ENCODE peak calls at places on chromosomes 3 and 15, in six cellular contexts. One of them, this sample, is unnamed.
A peak's percentile ranks its signal among the peaks of the same experiment; 100 is the strongest.

GRCh38 chr3:13463618-13464400 is 16.3 kb upstream of the HDAC11 start:
- DNase-seq in IMR-90: no peak
- DNase-seq in GM23248: no peak
- DNase-seq in NT2/D1: no peak
- DNase-seq in mammary epithelial cell: no peak
- DNase-seq in MM.1S: no peak
- DNase-seq in this sample: no peak

GRCh38 chr3:153051427-153052095 is 110.5 kb upstream of the RAP2B start:
- DNase-seq in IMR-90: peak; percentile 92
- DNase-seq in GM23248: peak; percentile 86
- DNase-seq in NT2/D1: no peak
- DNase-seq in mammary epithelial cell: peak; percentile 88
- DNase-seq in MM.1S: no peak
- DNase-seq in this sample: no peak

GRCh38 chr3:23657647-23658046 is 148.1 kb upstream of the UBE2E1 start:
- DNase-seq in IMR-90: no peak
- DNase-seq in GM23248: no peak
- DNase-seq in NT2/D1: no peak
- DNase-seq in mammary epithelial cell: no peak
- DNase-seq in MM.1S: no peak
- DNase-seq in this sample: no peak

GRCh38 chr3:191425322-191425734 is 35.6 kb upstream of the PYDC2 start:
- DNase-seq in IMR-90: no peak
- DNase-seq in GM23248: no peak
- DNase-seq in NT2/D1: no peak
- DNase-seq in mammary epithelial cell: no peak
- DNase-seq in MM.1S: no peak
- DNase-seq in this sample: no peak

GRCh38 chr3:57977755-57978715 is 30.2 kb upstream of the FLNB start:
- DNase-seq in IMR-90: no peak
- DNase-seq in GM23248: peak; percentile 33
- DNase-seq in NT2/D1: no peak
- DNase-seq in mammary epithelial cell: peak; percentile 56
- DNase-seq in MM.1S: no peak
- DNase-seq in this sample: peak; percentile 43

GRCh38 chr15:60006203-60006782 is 2.2 kb downstream of the FOXB1 start:
- DNase-seq in IMR-90: peak; percentile 2
- DNase-seq in GM23248: peak; percentile 48
- DNase-seq in NT2/D1: no peak
- DNase-seq in mammary epithelial cell: peak; percentile 36
- DNase-seq in MM.1S: peak; percentile 88
- DNase-seq in this sample: peak; percentile 92

GRCh38 chr15:39598958-39599845 is 18.3 kb downstream of the THBS1 start:
- DNase-seq in IMR-90: peak; percentile 66
- DNase-seq in GM23248: peak; percentile 50
- DNase-seq in NT2/D1: no peak
- DNase-seq in mammary epithelial cell: peak; percentile 33
- DNase-seq in MM.1S: no peak
- DNase-seq in this sample: no peak

GRCh38 chr3:150419959-150420358 is 11.9 kb downstream of the TSC22D2 start:
- DNase-seq in IMR-90: no peak
- DNase-seq in GM23248: no peak
- DNase-seq in NT2/D1: no peak
- DNase-seq in mammary epithelial cell: no peak
- DNase-seq in MM.1S: no peak
- DNase-seq in this sample: no peak

GRCh38 chr3:24832878-24833277 is 338.2 kb upstream of the THRB start:
- DNase-seq in IMR-90: no peak
- DNase-seq in GM23248: no peak
- DNase-seq in NT2/D1: no peak
- DNase-seq in mammary epithelial cell: peak; percentile 77
- DNase-seq in MM.1S: no peak
- DNase-seq in this sample: no peak

GRCh38 chr3:193996205-193996604 is 139.7 kb upstream of the HES1 start:
- DNase-seq in IMR-90: no peak
- DNase-seq in GM23248: no peak
- DNase-seq in NT2/D1: no peak
- DNase-seq in mammary epithelial cell: no peak
- DNase-seq in MM.1S: no peak
- DNase-seq in this sample: peak; percentile 75

GRCh38 chr15:50227076-50227475 is 38.5 kb downstream of the HDC start:
- DNase-seq in IMR-90: peak; percentile 88
- DNase-seq in GM23248: peak; percentile 59
- DNase-seq in NT2/D1: no peak
- DNase-seq in mammary epithelial cell: no peak
- DNase-seq in MM.1S: no peak
- DNase-seq in this sample: no peak

GRCh38 chr3:146337991-146338390 is 87.1 kb upstream of the PLSCR4 start:
- DNase-seq in IMR-90: no peak
- DNase-seq in GM23248: peak; percentile 20
- DNase-seq in NT2/D1: no peak
- DNase-seq in mammary epithelial cell: no peak
- DNase-seq in MM.1S: no peak
- DNase-seq in this sample: no peak

GRCh38 chr3:116000315-116000714 is 377.0 kb downstream of the GAP43 start:
- DNase-seq in IMR-90: peak; percentile 99
- DNase-seq in GM23248: peak; percentile 97
- DNase-seq in NT2/D1: no peak
- DNase-seq in mammary epithelial cell: peak; percentile 95
- DNase-seq in MM.1S: peak; percentile 12
- DNase-seq in this sample: no peak

GRCh38 chr3:99562138-99562537 is 76.3 kb upstream of the COL8A1 start:
- DNase-seq in IMR-90: peak; percentile 69
- DNase-seq in GM23248: peak; percentile 44
- DNase-seq in NT2/D1: no peak
- DNase-seq in mammary epithelial cell: no peak
- DNase-seq in MM.1S: no peak
- DNase-seq in this sample: peak; percentile 84

GRCh38 chr3:184700759-184701158 is 11.1 kb downstream of the MAGEF1 start:
- DNase-seq in IMR-90: no peak
- DNase-seq in GM23248: no peak
- DNase-seq in NT2/D1: no peak
- DNase-seq in mammary epithelial cell: no peak
- DNase-seq in MM.1S: no peak
- DNase-seq in this sample: no peak

GRCh38 chr15:36278219-36278618 is 301.2 kb upstream of the CDIN1 start:
- DNase-seq in IMR-90: peak; percentile 11
- DNase-seq in GM23248: peak; percentile 14
- DNase-seq in NT2/D1: no peak
- DNase-seq in mammary epithelial cell: peak; percentile 36
- DNase-seq in MM.1S: no peak
- DNase-seq in this sample: peak; percentile 55

GRCh38 chr3:170244566-170244965 is 22.3 kb downstream of the PRKCI start:
- DNase-seq in IMR-90: no peak
- DNase-seq in GM23248: no peak
- DNase-seq in NT2/D1: no peak
- DNase-seq in mammary epithelial cell: peak; percentile 86
- DNase-seq in MM.1S: no peak
- DNase-seq in this sample: no peak

GRCh38 chr15:73633991-73634495 is 854 bp upstream of the NPTN start:
- DNase-seq in IMR-90: peak; percentile 96
- DNase-seq in GM23248: peak; percentile 97
- DNase-seq in NT2/D1: no peak
- DNase-seq in mammary epithelial cell: peak; percentile 92
- DNase-seq in MM.1S: no peak
- DNase-seq in this sample: no peak

GRCh38 chr15:73633111-73633990 is at the start of gene NPTN:
- DNase-seq in IMR-90: peak; percentile 96
- DNase-seq in GM23248: peak; percentile 100
- DNase-seq in NT2/D1: peak; percentile 97
- DNase-seq in mammary epithelial cell: peak; percentile 98
- DNase-seq in MM.1S: peak; percentile 98
- DNase-seq in this sample: peak; percentile 99

GRCh38 chr15:73632670-73633058 is 525 bp downstream of the NPTN start:
- DNase-seq in IMR-90: no peak
- DNase-seq in GM23248: no peak
- DNase-seq in NT2/D1: no peak
- DNase-seq in mammary epithelial cell: no peak
- DNase-seq in MM.1S: no peak
- DNase-seq in this sample: no peak

GRCh38 chr15:73630796-73631471 is 2.3 kb downstream of the NPTN start:
- DNase-seq in IMR-90: no peak
- DNase-seq in GM23248: peak; percentile 45
- DNase-seq in NT2/D1: no peak
- DNase-seq in mammary epithelial cell: peak; percentile 28
- DNase-seq in MM.1S: no peak
- DNase-seq in this sample: no peak

DNA sequence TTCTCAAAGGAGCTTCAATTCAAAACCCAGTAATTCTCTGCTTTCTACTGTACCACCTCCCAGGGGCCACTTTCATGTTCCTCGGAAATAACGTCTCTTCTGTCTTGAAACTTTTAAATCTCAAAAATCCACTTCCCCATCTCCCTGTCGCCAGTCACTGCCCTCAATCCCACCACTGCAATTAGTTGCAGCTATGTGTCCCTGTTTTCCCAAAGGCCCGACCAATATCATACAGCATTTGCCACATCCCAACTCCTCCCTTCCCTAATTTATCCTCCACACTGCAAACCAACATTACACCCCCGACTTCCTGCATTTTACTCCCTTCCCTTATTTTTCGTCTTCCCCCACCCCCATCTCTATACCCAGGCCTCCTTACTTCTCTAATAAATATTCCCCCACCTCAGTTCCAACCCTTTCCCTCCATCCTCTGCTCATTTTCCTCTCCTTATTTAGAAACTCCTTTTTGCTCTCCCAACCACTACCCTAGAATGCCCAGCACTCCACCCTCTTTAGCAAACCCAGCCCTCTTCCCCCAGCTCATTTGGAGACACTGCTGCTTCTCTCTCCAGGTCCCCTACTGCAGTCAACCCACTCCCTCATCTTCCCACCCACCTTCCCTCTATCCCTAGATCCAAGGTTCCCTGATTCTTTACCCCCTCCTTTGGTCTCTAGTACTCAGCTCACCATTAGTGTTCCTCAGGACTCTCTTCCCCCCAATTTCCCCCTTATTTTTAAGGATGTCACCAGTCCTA is 1.1 kb downstream of the NPTN start:
- DNase-seq in IMR-90: peak; percentile 59
- DNase-seq in GM23248: peak; percentile 69
- DNase-seq in NT2/D1: no peak
- DNase-seq in mammary epithelial cell: peak; percentile 59
- DNase-seq in MM.1S: no peak
- DNase-seq in this sample: peak; percentile 79
- H3K9ac ChIP-seq in IMR-90: peak overlapping the region; percentile 97
- H3K9ac ChIP-seq in GM23248: peak overlapping the region; percentile 92
- H3K9ac ChIP-seq in NT2/D1: peak overlapping the region; percentile 94
- H3K9ac ChIP-seq in mammary epithelial cell: peak overlapping the region; percentile 84
- H3K9ac ChIP-seq in MM.1S: peak overlapping the region; percentile 72
- H3K9ac ChIP-seq in this sample: peak overlapping the region; percentile 71

GRCh38 chr3:11413071-11413470 is 140.9 kb downstream of the ATG7 start:
- DNase-seq in IMR-90: no peak
- DNase-seq in GM23248: no peak
- DNase-seq in NT2/D1: no peak
- DNase-seq in mammary epithelial cell: no peak
- DNase-seq in MM.1S: no peak
- DNase-seq in this sample: no peak

GRCh38 chr3:11407644-11408043 is 135.4 kb downstream of the ATG7 start:
- DNase-seq in IMR-90: no peak
- DNase-seq in GM23248: no peak
- DNase-seq in NT2/D1: no peak
- DNase-seq in mammary epithelial cell: no peak
- DNase-seq in MM.1S: no peak
- DNase-seq in this sample: no peak

GRCh38 chr3:11415099-11415498 is 142.9 kb downstream of the ATG7 start:
- DNase-seq in IMR-90: no peak
- DNase-seq in GM23248: no peak
- DNase-seq in NT2/D1: no peak
- DNase-seq in mammary epithelial cell: no peak
- DNase-seq in MM.1S: no peak
- DNase-seq in this sample: no peak

GRCh38 chr3:11411956-11412355 is 139.8 kb downstream of the ATG7 start:
- DNase-seq in IMR-90: no peak
- DNase-seq in GM23248: no peak
- DNase-seq in NT2/D1: no peak
- DNase-seq in mammary epithelial cell: no peak
- DNase-seq in MM.1S: no peak
- DNase-seq in this sample: no peak

GRCh38 chr3:11410564-11410963 is 138.4 kb downstream of the ATG7 start:
- DNase-seq in IMR-90: no peak
- DNase-seq in GM23248: no peak
- DNase-seq in NT2/D1: no peak
- DNase-seq in mammary epithelial cell: no peak
- DNase-seq in MM.1S: no peak
- DNase-seq in this sample: no peak
- H3K9me3 ChIP-seq in IMR-90: peaks cover 4% of the 10 kb centered on the region
- H3K9me3 ChIP-seq in GM23248: no peaks in the 10 kb centered on the region
- H3K9me3 ChIP-seq in NT2/D1: peaks cover 36% of the 10 kb centered on the region
- H3K9me3 ChIP-seq in mammary epithelial cell: peaks cover 12% of the 10 kb centered on the region
- H3K9me3 ChIP-seq in MM.1S: no peaks in the 10 kb centered on the region
- H3K9me3 ChIP-seq in this sample: peaks cover 39% of the 10 kb centered on the region

GRCh38 chr3:52488746-52489145 is 6.4 kb upstream of the STAB1 start:
- DNase-seq in IMR-90: no peak
- DNase-seq in GM23248: no peak
- DNase-seq in NT2/D1: no peak
- DNase-seq in mammary epithelial cell: no peak
- DNase-seq in MM.1S: no peak
- DNase-seq in this sample: no peak
- H3K4me1 ChIP-seq in IMR-90: peaks cover 4% of the 10 kb centered on the region
- H3K4me1 ChIP-seq in GM23248: peaks cover 5% of the 10 kb centered on the region
- H3K4me1 ChIP-seq in NT2/D1: peaks cover 7% of the 10 kb centered on the region
- H3K4me1 ChIP-seq in mammary epithelial cell: peaks cover 13% of the 10 kb centered on the region
- H3K4me1 ChIP-seq in MM.1S: no peaks in the 10 kb centered on the region
- H3K4me1 ChIP-seq in this sample: no peaks in the 10 kb centered on the region

GRCh38 chr3:27528798-27529197 is 44.6 kb upstream of the SLC4A7 start:
- DNase-seq in IMR-90: no peak
- DNase-seq in GM23248: no peak
- DNase-seq in NT2/D1: no peak
- DNase-seq in mammary epithelial cell: no peak
- DNase-seq in MM.1S: no peak
- DNase-seq in this sample: no peak

GRCh38 chr3:27533718-27534578 is 49.8 kb upstream of the SLC4A7 start:
- DNase-seq in IMR-90: peak; percentile 99
- DNase-seq in GM23248: peak; percentile 99
- DNase-seq in NT2/D1: peak; percentile 93
- DNase-seq in mammary epithelial cell: peak; percentile 100
- DNase-seq in MM.1S: no peak
- DNase-seq in this sample: peak; percentile 94

GRCh38 chr3:27532931-27533607 is 48.9 kb upstream of the SLC4A7 start:
- DNase-seq in IMR-90: peak; percentile 45
- DNase-seq in GM23248: peak; percentile 40
- DNase-seq in NT2/D1: no peak
- DNase-seq in mammary epithelial cell: peak; percentile 79
- DNase-seq in MM.1S: no peak
- DNase-seq in this sample: peak; percentile 74

GRCh38 chr3:27535809-27536392 is 51.7 kb upstream of the SLC4A7 start:
- DNase-seq in IMR-90: peak; percentile 49
- DNase-seq in GM23248: peak; percentile 75
- DNase-seq in NT2/D1: no peak
- DNase-seq in mammary epithelial cell: peak; percentile 64
- DNase-seq in MM.1S: no peak
- DNase-seq in this sample: no peak

DNA sequence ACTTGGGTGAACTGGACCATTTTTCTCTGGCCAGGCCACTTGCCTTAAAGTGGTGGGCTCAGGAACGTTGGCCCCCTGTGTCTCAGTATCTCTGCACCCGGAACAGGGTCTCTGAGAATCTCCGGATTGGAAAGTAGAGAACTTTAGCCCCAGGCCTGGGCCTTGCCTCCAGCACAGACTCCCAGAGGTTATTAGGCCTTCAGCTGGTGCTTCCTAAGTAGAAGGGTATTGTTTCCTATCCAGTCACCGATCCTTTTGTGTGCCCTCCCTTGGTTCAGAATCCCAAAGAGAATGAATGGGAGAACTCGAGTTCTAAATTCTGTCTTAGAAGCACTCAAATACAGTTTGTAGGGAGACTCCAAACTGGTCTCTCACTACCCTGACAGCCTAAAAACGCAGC is 48.2 kb upstream of the SLC4A7 start:
- DNase-seq in IMR-90: no peak
- DNase-seq in GM23248: no peak
- DNase-seq in NT2/D1: no peak
- DNase-seq in mammary epithelial cell: no peak
- DNase-seq in MM.1S: no peak
- DNase-seq in this sample: peak; percentile 60
- H3K9ac ChIP-seq in IMR-90: peak overlapping the region; percentile 40
- H3K9ac ChIP-seq in GM23248: no peak overlapping the region
- H3K9ac ChIP-seq in NT2/D1: peak overlapping the region; percentile 51
- H3K9ac ChIP-seq in mammary epithelial cell: no peak overlapping the region
- H3K9ac ChIP-seq in MM.1S: no peak overlapping the region
- H3K9ac ChIP-seq in this sample: no peak overlapping the region